ENCODE peak calls at places on chromosomes 3 and 15, in four cellular contexts. One of them, this sample, is unnamed.

GRCh38 chr3:185732782-185733181 is 92.1 kb downstream of the IGF2BP2 start:
- DNase-seq in BE2C: no peak
- DNase-seq in adrenal gland: no peak
- DNase-seq in NB4: no peak
- DNase-seq in this sample: no peak

GRCh38 chr15:54559405-54560064 is 581.3 kb downstream of the UNC13C start:
- DNase-seq in BE2C: no peak
- DNase-seq in adrenal gland: peak; percentile 23
- DNase-seq in NB4: no peak
- DNase-seq in this sample: no peak

GRCh38 chr3:41199866-41200668 is 762 bp downstream of the CTNNB1 start:
- DNase-seq in BE2C: no peak
- DNase-seq in adrenal gland: peak; percentile 18
- DNase-seq in NB4: peak; percentile 68
- DNase-seq in this sample: no peak

GRCh38 chr3:54123538-54124196 is 1.3 kb downstream of the CACNA2D3 start:
- DNase-seq in BE2C: peak; percentile 52
- DNase-seq in adrenal gland: no peak
- DNase-seq in NB4: no peak
- DNase-seq in this sample: no peak

GRCh38 chr3:30332196-30333021 is 274.0 kb upstream of the TGFBR2 start:
- DNase-seq in BE2C: no peak
- DNase-seq in adrenal gland: no peak
- DNase-seq in NB4: no peak
- DNase-seq in this sample: no peak

GRCh38 chr3:123153821-123154323 is 47.9 kb upstream of the SEC22A start:
- DNase-seq in BE2C: no peak
- DNase-seq in adrenal gland: no peak
- DNase-seq in NB4: no peak
- DNase-seq in this sample: no peak

GRCh38 chr3:16012086-16012485 is 162.4 kb upstream of the GALNT15 start:
- DNase-seq in BE2C: no peak
- DNase-seq in adrenal gland: no peak
- DNase-seq in NB4: no peak
- DNase-seq in this sample: no peak

GRCh38 chr3:69122398-69122797 is at the start of gene LMOD3:
- DNase-seq in BE2C: no peak
- DNase-seq in adrenal gland: no peak
- DNase-seq in NB4: no peak
- DNase-seq in this sample: no peak

GRCh38 chr3:108103971-108104797 is 13.4 kb upstream of the CD47 start:
- DNase-seq in BE2C: peak; percentile 18
- DNase-seq in adrenal gland: no peak
- DNase-seq in NB4: no peak
- DNase-seq in this sample: no peak

GRCh38 chr3:116445291-116445841 is at the start of gene LSAMP:
- DNase-seq in BE2C: peak; percentile 59
- DNase-seq in adrenal gland: peak; percentile 22
- DNase-seq in NB4: no peak
- DNase-seq in this sample: peak; percentile 72

GRCh38 chr3:184237211-184237610 is 7.8 kb downstream of the VWA5B2 start:
- DNase-seq in BE2C: no peak
- DNase-seq in adrenal gland: no peak
- DNase-seq in NB4: no peak
- DNase-seq in this sample: no peak

GRCh38 chr3:54830658-54831057 is 97.2 kb downstream of the LRTM1 start:
- DNase-seq in BE2C: peak; percentile 16
- DNase-seq in adrenal gland: no peak
- DNase-seq in NB4: peak; percentile 61
- DNase-seq in this sample: no peak

GRCh38 chr3:127672429-127673190 is at the start of gene ABTB1:
- DNase-seq in BE2C: peak; percentile 93
- DNase-seq in adrenal gland: peak; percentile 79
- DNase-seq in NB4: peak; percentile 85
- DNase-seq in this sample: peak; percentile 39

GRCh38 chr3:122183521-122183892 is at the start of gene CASR:
- DNase-seq in BE2C: no peak
- DNase-seq in adrenal gland: peak; percentile 16
- DNase-seq in NB4: no peak
- DNase-seq in this sample: no peak